ENCODE peak calls at places on chromosomes 6 and 20, in five cellular contexts. K, J, W, B and I are unnamed samples. For H3K27me3, the result is how much of the 10 kb centered on the place peaks cover.

GRCh38 chr20:53517146-53517545 is 76.5 kb downstream of the ZNF217 start:
- DNase-seq in J (no peak), W (no peak), B (peak), K (no peak), I (no peak)

GRCh38 chr6:11389977-11390376 is 147.6 kb upstream of the TMEM170B start:
- DNase-seq in W (no peak), B (no peak), J (peak), K (peak), I (no peak)

GRCh38 chr6:163538331-163538730 is 123.8 kb downstream of the QKI start:
- DNase-seq in K (no peak), J (no peak), W (no peak), B (no peak), I (no peak)

GRCh38 chr6:133040025-133040838 is 200.9 kb upstream of the EYA4 start:
- DNase-seq in B (peak), W (no peak), K (peak), J (no peak), I (no peak)

GRCh38 chr20:57596998-57597939 is 23.0 kb downstream of the ZBP1 start:
- DNase-seq in W (peak), J (peak), B (peak), K (no peak), I (no peak)

GRCh38 chr6:84066536-84066935 is 33.0 kb downstream of the MRAP2 start:
- DNase-seq in B (no peak), W (no peak), K (peak), J (no peak), I (no peak)

GRCh38 chr6:91082311-91082803 is 495.5 kb upstream of the MAP3K7 start:
- DNase-seq in J (no peak), W (no peak), B (no peak), K (peak), I (no peak)

GRCh38 chr6:148851683-148852556 is 105.1 kb downstream of the UST start:
- DNase-seq in K (no peak), J (peak), W (no peak), B (no peak), I (no peak)

GRCh38 chr6:166595061-166595780 is 8.7 kb upstream of the RAMACL start:
- DNase-seq in B (no peak), W (no peak), K (peak), J (no peak), I (peak)

GRCh38 chr20:15138548-15139126 is 801.2 kb upstream of the FLRT3 start:
- DNase-seq in K (no peak), W (no peak), J (no peak), B (no peak), I (no peak)

GRCh38 chr6:80548496-80548895 is 442.0 kb downstream of the BCKDHB start:
- DNase-seq in K (peak), J (no peak), W (no peak), B (no peak), I (no peak)

GRCh38 chr6:15592610-15593009 is 70.2 kb downstream of the DTNBP1 start:
- DNase-seq in K (no peak), W (no peak), B (no peak), J (no peak), I (no peak)

GRCh38 chr6:104431096-104431495 is 428.6 kb downstream of the HACE1 start:
- DNase-seq in B (no peak), W (no peak), K (no peak), J (no peak), I (no peak)

GRCh38 chr20:7085448-7085847 is 318.0 kb downstream of the BMP2 start:
- DNase-seq in J (no peak), W (no peak), B (peak), K (no peak), I (no peak)

GRCh38 chr20:4555188-4555893 is 166.4 kb upstream of the PRND start:
- DNase-seq in W (no peak), J (no peak), B (no peak), K (peak), I (no peak)

GRCh38 chr6:6717953-6718352 is 129.4 kb downstream of the LY86 start:
- DNase-seq in B (peak), K (no peak), W (no peak), J (peak), I (no peak)

GRCh38 chr6:166318227-166318626 is 10.0 kb upstream of the PRR18 start:
- DNase-seq in J (no peak), K (no peak), B (no peak), W (no peak), I (no peak)

GRCh38 chr6:6649824-6650349 is 61.4 kb downstream of the LY86 start:
- DNase-seq in K (no peak), B (no peak), W (no peak), J (no peak), I (no peak)

GRCh38 chr6:136669299-136669699 is 119.1 kb upstream of the MAP7 start:
- DNase-seq in W (no peak), J (peak), K (peak), B (peak), I (peak)

GRCh38 chr6:101114703-101115102 is 233.6 kb upstream of the ASCC3 start:
- DNase-seq in K (peak), J (peak), W (no peak), B (peak), I (no peak)

GRCh38 chr6:33958863-33959651 is 155.3 kb upstream of the MLN start:
- DNase-seq in J (no peak), W (no peak), K (no peak), B (no peak), I (no peak)

GRCh38 chr6:137390264-137390787 is 103.9 kb downstream of the OLIG3 start:
- DNase-seq in J (no peak), K (no peak), W (no peak), B (no peak), I (no peak)

GRCh38 chr6:46129301-46129633 is 522 bp upstream of the ENPP4 start:
- DNase-seq in K (no peak), W (no peak), J (no peak), B (no peak), I (no peak)
- H3K27me3 ChIP-seq in K (under half), W (under half), J (under half), B (under half), I (under half)

GRCh38 chr20:38040276-38040675 is 6.7 kb downstream of the RPRD1B start:
- DNase-seq in B (no peak), J (no peak), W (no peak), K (no peak), I (no peak)

GRCh38 chr20:38044685-38045084 is 11.1 kb downstream of the RPRD1B start:
- DNase-seq in J (no peak), W (no peak), K (no peak), B (no peak), I (no peak)

GRCh38 chr20:38046572-38046971 is 13.0 kb downstream of the RPRD1B start:
- DNase-seq in J (no peak), K (no peak), B (no peak), W (no peak), I (no peak)

DNA sequence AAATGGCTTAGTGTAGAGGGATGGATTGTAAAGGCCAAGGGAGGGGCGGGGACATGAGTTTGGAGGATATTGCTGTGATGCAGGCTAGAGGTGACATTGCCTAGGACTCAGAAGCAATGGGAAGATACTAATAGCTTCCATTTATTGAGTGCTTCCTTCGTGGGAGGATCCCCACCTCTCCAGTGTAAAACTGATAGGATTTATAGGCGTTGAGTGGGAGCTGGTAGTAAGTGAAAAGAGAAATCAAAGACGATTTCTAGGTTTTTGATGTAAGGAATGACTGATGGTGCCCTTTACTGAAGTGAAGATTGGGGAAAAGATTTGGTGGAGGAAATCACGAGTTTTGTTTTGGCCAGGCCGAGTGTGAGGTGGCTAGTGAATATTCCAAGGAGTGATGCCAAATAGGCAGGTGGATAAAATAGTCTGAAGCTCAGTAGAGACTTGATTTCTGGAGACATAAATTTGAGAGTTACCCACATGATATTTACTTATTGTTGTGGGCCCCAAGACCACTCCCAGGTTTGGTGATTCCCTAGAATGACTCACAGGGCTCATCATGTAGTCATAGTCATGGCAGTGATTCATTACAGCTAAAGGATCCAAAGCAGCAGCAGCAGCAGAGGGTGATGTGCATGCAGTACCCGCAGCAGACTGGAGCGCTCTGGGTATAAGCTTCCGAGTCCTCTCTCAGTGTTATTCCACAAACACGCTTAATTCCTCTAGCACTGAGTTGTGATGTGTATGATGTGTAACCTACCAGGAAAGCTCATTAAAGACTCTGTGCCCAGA is 10.2 kb downstream of the RPRD1B start:
- DNase-seq in K (peak), B (peak), J (no peak), W (peak), I (no peak)
- TF ChIP-seq CTCF in K (peak), B (no peak), J (no peak), W (no peak), I (no peak)

DNA sequence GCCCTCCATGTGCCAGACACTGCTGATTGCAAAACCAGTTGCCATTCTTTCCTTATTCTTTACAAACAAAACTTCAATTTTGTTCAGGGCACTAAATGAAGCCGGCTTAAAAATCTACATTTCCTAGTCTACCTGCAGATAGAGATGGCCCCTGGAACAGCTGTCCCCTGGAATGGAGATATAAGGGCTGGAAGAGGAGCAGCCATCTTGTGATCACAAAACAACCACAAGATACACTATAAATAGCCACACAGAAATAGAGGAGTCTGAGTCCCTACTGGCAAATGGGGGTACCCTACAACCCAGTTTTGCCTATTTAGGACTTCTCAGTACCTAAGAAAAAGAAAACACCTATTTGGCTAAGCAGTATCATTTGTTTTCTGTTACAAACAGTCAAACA is 115.9 kb upstream of the BEND6 start:
- DNase-seq in B (no peak), K (no peak), W (no peak), J (no peak), I (no peak)
- H3K4me3 ChIP-seq in B (no peak), K (no peak), W (peak), J (no peak), I (no peak)

DNA sequence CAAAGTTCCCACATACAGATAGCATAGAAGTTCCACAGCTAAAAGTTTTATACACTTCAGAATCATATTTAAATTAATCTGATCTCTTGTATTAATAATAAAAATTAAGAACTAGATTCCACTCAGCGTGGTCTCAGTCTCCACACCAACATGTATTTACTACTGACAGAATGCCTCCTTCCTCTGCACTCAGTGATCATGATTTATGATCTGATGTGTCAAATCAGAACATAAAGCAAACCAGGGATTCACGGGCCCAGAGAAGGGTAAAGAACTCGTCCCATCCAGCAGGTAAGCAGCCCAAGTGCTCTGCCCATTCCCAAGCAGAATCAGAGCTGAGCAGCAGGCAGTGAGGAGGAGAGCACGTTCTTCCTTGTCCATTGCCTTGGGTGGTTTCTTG is 14.2 kb upstream of the ATRN start:
- DNase-seq in J (no peak), W (no peak), K (no peak), B (no peak), I (no peak)
- H3K27me3 ChIP-seq in J (under half), W (under half), K (under half), B (under half), I (under half)

GRCh38 chr6:152993847-152994246 is 8.7 kb downstream of the MTRF1L start:
- DNase-seq in W (no peak), K (no peak), B (no peak), J (no peak), I (no peak)

GRCh38 chr6:152993431-152993830 is 9.1 kb downstream of the MTRF1L start:
- DNase-seq in B (no peak), K (no peak), W (no peak), J (no peak), I (no peak)
- TF ChIP-seq CTCF in B (no peak), K (no peak), W (no peak), J (no peak), I (no peak)

GRCh38 chr20:311603-312002 is 13.7 kb upstream of the SOX12 start:
- DNase-seq in B (no peak), W (no peak), J (no peak), K (no peak), I (no peak)

GRCh38 chr20:310645-311044 is 13.3 kb downstream of the ZCCHC3 start:
- DNase-seq in B (no peak), W (no peak), J (no peak), K (no peak), I (no peak)

GRCh38 chr20:308427-309038 is 11.2 kb downstream of the ZCCHC3 start:
- DNase-seq in J (no peak), W (no peak), B (no peak), K (no peak), I (no peak)

GRCh38 chr20:309306-309840 is 12.0 kb downstream of the ZCCHC3 start:
- DNase-seq in B (peak), K (no peak), J (no peak), W (no peak), I (no peak)

DNA sequence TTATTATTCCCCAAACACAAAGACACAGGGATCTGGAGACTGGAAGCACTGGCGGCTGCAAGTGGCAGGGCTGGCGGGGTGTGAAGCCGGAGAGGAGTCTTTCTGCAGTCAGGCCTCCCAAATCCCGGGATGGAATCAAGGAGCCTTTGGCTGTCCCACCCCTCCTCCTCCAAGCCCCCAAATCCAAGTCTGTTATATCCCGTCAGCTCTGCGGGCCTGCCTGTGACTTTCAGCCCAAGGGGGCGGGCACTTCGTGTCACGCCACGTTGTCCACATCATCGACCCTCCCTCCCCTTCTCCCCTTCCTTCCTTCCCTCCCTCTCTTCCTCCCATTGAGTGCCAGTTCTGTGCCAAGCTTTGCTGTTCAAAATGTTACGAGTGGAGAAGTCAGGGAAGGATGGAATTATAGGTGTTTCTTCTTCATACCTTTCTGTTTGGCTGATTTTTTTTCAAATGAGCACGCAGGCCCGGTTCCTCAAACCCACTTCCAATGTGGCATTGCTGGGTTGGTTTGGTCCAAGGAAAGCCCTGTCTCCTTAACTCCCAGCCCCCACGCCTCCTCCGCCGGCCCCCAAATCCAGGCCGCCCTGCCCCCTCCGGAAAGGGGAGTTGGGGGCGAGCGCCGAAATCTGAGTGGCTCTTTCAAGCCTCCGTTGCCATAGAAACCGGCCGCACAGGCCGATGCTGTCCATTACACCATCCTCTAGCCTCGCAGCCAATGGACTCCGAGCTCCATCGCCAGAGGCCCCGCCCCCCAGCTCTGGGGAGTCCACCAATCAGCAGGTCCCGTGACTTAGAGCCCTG is 12.7 kb downstream of the ZCCHC3 start:
- DNase-seq in K (peak), J (peak), B (peak), W (peak), I (peak)
- H3K4me3 ChIP-seq in K (peak), J (no peak), B (peak), W (peak), I (peak)

DNA sequence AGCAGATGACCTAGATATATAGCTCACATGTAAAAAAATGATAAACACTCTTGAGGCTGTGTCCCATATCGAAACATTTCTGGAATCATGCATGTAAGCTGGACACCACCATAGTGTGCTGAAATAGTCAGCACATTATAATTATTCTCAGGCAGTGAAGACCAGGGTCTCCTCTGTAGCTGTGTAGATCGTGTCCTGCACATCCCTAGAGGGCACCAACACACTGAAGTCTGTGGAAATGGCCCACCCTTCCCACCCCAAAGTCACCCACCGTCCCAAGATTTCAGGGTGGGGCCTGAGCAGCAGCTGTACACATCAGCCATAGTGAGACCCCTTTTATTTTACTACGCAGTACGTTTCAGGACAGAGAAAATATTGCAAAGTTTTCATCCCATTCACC is 21.0 kb upstream of the TMEM30A start:
- DNase-seq in W (no peak), K (no peak), B (no peak), J (no peak), I (no peak)
- H3K27me3 ChIP-seq in W (under half), K (under half), B (under half), J (under half), I (under half)

GRCh38 chr6:43575105-43575771 is 600 bp downstream of the XPO5 start:
- DNase-seq in K (peak), B (peak), J (no peak), W (no peak), I (no peak)

GRCh38 chr6:43578748-43579147 is 2.8 kb downstream of the POLH start:
- DNase-seq in B (no peak), K (peak), W (no peak), J (no peak), I (no peak)

GRCh38 chr6:43579171-43579570 is 3.2 kb downstream of the POLH start:
- DNase-seq in K (peak), B (no peak), J (no peak), W (no peak), I (no peak)

GRCh38 chr6:43572015-43572414 is 3.8 kb downstream of the XPO5 start:
- DNase-seq in J (no peak), K (no peak), W (no peak), B (no peak), I (no peak)

GRCh38 chr6:43575772-43576551 is at the start of the genes POLH and XPO5:
- DNase-seq in B (peak), K (peak), W (peak), J (peak), I (peak)
- TF ChIP-seq CTCF in B (no peak), K (no peak), W (peak), J (peak), I (peak)

DNA sequence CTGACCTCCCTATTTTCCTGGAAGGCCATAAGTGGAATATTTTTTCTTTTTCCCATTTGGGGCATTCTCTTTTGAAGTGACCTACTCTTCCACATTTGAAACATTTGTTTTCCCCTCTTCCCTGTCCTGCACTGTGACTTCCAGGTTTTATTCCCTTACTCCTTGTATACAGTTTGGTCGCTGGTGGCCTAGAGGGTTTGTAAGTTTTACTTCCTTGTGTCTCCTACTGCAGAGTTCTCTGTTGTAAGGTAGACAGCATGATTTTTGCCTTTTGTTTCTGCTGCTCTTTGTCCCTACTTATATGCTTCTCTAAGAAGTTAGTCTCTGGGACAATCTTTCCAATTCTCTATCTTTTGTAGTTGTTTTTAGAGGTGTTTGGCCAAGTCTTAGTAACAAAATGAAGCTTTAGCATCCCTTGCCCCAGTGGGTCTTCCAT is 7.4 kb upstream of the ZNFX1 start:
- DNase-seq in K (no peak), B (no peak), J (no peak), W (no peak), I (no peak)
- H3K4me3 ChIP-seq in K (peak), B (peak), J (no peak), W (no peak), I (no peak)

GRCh38 chr20:37636212-37636975 is 57.4 kb upstream of the CTNNBL1 start:
- DNase-seq in W (no peak), J (no peak), B (no peak), K (no peak), I (no peak)
- H3K27me3 ChIP-seq in W (under half), J (under half), B (under half), K (under half), I (under half)